ENCODE peak calls at places on chromosome 6, in five cellular contexts. E is adrenal gland, K is hepatocyte, F is RWPE1, X is tibial artery. Y is an unnamed sample.

GRCh38 chr6:142872376-142872775 is 72.6 kb downstream of the HIVEP2 start:
- DNase-seq in E (no peak), K (peak), F (no peak), X (no peak), Y (no peak)

GRCh38 chr6:28655164-28655563 is 129.5 kb downstream of the GPX5 start:
- DNase-seq in E (no peak), K (no peak), F (no peak), X (no peak), Y (no peak)

GRCh38 chr6:87628881-87629280 is 38.9 kb downstream of the ORC3 start:
- DNase-seq in E (no peak), K (no peak), F (no peak), X (no peak), Y (no peak)

GRCh38 chr6:148383658-148384417 is 41.2 kb downstream of the SASH1 start:
- DNase-seq in E (no peak), K (no peak), F (no peak), X (no peak), Y (no peak)

GRCh38 chr6:133130863-133131262 is 110.3 kb upstream of the EYA4 start:
- DNase-seq in E (peak), K (peak), F (peak), X (no peak), Y (peak)

GRCh38 chr6:29685718-29686326 is 4.9 kb upstream of the ZFP57 start:
- DNase-seq in E (no peak), K (no peak), F (no peak), X (no peak), Y (no peak)

GRCh38 chr6:139540276-139540675 is 165.8 kb upstream of the CITED2 start:
- DNase-seq in E (no peak), K (no peak), F (no peak), X (no peak), Y (no peak)

GRCh38 chr6:163083141-163083540 is 331.4 kb upstream of the QKI start:
- DNase-seq in E (no peak), K (no peak), F (no peak), X (no peak), Y (no peak)

GRCh38 chr6:68834561-68834960 is 199.5 kb downstream of the ADGRB3 start:
- DNase-seq in E (no peak), K (no peak), F (no peak), X (no peak), Y (no peak)

GRCh38 chr6:22821664-22822320 is 252.4 kb downstream of the HDGFL1 start:
- DNase-seq in E (no peak), K (no peak), F (no peak), X (no peak), Y (no peak)

GRCh38 chr6:156189714-156190113 is 587.5 kb upstream of the ARID1B start:
- DNase-seq in E (no peak), K (no peak), F (no peak), X (no peak), Y (no peak)

GRCh38 chr6:128740951-128741350 is 142.0 kb upstream of the LAMA2 start:
- DNase-seq in E (no peak), K (no peak), F (no peak), X (no peak), Y (no peak)

GRCh38 chr6:41568585-41569384 is 22.6 kb downstream of the FOXP4 start:
- DNase-seq in E (no peak), K (peak), F (no peak), X (no peak), Y (no peak)

GRCh38 chr6:35037289-35038038 is 103.7 kb downstream of the TCP11 start:
- DNase-seq in E (no peak), K (no peak), F (no peak), X (no peak), Y (no peak)

GRCh38 chr6:32176476-32177181 is 745 bp upstream of the AGPAT1 start:
- DNase-seq in E (no peak), K (no peak), F (peak), X (no peak), Y (no peak)

GRCh38 chr6:95686858-95687257 is 109.5 kb downstream of the MANEA start:
- DNase-seq in E (no peak), K (no peak), F (no peak), X (no peak), Y (no peak)

GRCh38 chr6:31113861-31114539 is 600 bp upstream of the PSORS1C1 start:
- DNase-seq in E (no peak), K (peak), F (no peak), X (no peak), Y (no peak)

GRCh38 chr6:166333172-166333995 is 9.0 kb downstream of the SFT2D1 start:
- DNase-seq in E (no peak), K (no peak), F (no peak), X (no peak), Y (no peak)

GRCh38 chr6:11770546-11771466 is 7.8 kb downstream of the ADTRP start:
- DNase-seq in E (peak), K (peak), F (peak), X (peak), Y (peak)

GRCh38 chr6:816510-817084 is 123.7 kb upstream of the EXOC2 start:
- DNase-seq in E (no peak), K (no peak), F (no peak), X (no peak), Y (no peak)

GRCh38 chr6:41670703-41671360 is 32.6 kb downstream of the MDFI start:
- DNase-seq in E (no peak), K (no peak), F (no peak), X (no peak), Y (peak)

GRCh38 chr6:136365781-136366354 is 76.2 kb upstream of the BCLAF1 start:
- DNase-seq in E (peak), K (no peak), F (no peak), X (peak), Y (peak)

GRCh38 chr6:123240626-123241025 is 244.6 kb downstream of the CLVS2 start:
- DNase-seq in E (no peak), K (no peak), F (no peak), X (no peak), Y (no peak)

GRCh38 chr6:53326372-53327016 is 22.3 kb downstream of the ELOVL5 start:
- DNase-seq in E (peak), K (peak), F (peak), X (peak), Y (peak)

GRCh38 chr6:84526631-84527030 is 237.8 kb downstream of the TBX18 start:
- DNase-seq in E (no peak), K (no peak), F (no peak), X (no peak), Y (no peak)
- H3K27ac ChIP-seq in E (no peak), K (no peak), F (no peak), X (no peak), Y (no peak)

DNA sequence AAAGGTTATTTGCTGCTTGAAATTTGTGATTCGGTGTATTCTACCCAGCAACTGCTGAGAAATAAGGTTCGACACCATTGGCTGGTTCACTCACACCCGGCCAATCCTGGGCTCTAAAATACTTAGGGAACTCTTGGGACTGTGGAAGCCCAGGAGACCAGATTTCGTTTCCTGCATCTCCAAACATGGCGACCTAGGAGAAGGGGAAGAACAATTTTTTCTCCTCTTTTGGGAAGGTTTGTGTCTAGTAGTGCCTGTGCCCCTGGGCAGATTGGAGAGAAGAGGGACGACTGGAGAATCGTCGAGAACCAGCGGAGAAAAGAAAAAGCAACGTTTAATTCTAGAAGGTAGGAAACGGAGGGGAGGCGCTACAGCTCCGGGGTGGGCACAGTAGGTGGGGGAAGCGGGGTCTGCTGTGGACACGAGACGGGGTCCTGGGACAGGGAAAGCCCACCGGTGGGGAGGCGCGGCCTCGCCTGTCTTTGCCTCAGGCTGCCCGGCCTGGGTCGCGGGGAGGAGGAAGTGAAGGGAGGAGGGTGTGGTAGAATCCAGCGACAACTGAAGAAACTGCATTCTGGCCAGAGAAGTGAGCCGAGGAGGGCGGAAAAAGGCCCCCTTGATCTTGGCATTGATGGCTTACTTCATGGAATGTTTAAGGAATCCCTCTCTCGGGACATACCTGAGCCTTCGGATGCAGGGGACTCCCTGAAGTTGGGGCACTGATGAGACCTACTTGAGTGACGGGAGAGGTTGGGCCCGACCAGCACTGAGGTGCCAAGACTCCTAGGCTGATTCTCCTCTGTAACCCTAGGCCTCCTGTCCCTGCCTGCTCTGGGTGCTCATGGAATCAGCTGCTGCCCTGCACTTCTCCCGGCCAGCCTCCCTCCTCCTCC is at the start of gene BTN2A1:
- DNase-seq in E (peak), K (peak), F (peak), X (peak), Y (peak)
- TF ChIP-seq CTCF in E (no peak), K (peak), F (no peak), X (no peak), Y (no peak)

DNA sequence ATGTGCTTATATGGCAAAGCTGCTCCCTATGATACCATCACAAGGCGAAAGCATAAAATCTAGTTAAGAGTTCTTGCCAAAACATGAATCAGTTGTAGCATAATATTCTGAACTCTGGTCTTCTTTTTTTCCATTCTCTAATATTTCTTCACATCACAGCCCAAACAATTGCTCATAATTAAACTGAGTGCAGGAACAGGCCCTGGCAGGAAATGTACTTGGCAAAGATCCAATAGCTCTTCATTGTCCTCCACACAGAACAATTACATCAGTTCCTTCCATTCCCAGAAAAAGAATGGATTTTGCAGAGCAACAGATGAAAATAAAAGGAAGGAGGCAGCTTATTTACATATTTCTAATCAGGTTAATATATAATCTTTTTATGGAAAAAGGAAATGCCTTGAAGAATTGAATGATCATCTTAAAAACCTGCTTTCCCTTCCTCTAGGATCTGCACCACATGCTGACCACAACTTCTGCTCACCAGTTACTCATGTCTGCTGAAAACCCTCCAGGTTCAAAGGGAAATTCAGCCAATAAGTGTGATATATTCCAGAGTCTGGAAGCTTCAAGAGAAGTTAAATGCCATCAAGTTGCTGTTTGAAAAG is 123.3 kb upstream of the COL21A1 start:
- DNase-seq in E (peak), K (peak), F (peak), X (no peak), Y (peak)
- H3K27ac ChIP-seq in E (peak), K (peak), F (peak), X (peak), Y (peak)

DNA sequence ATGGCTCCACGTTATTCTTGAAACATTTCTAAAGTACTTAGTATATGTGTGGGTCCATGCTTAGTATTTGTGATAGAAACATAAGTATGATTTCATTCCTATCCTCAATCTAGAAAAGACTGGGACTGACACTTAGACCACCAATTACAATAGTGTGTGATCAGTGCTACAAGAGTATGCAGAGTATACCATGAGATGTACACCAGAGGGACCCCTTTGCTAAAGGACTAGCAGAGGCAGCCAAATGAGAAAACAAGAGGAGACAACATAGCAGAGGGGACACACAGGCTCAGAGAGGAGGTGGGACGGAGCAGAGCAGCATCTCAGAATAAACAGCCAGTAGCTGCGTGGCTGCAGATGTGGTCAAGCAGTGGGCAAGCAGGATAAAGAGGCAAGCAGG is 21.0 kb downstream of the RMND1 start:
- DNase-seq in E (no peak), K (no peak), F (no peak), X (peak), Y (no peak)
- TF ChIP-seq CTCF in E (no peak), K (no peak), F (no peak), X (no peak), Y (no peak)

DNA sequence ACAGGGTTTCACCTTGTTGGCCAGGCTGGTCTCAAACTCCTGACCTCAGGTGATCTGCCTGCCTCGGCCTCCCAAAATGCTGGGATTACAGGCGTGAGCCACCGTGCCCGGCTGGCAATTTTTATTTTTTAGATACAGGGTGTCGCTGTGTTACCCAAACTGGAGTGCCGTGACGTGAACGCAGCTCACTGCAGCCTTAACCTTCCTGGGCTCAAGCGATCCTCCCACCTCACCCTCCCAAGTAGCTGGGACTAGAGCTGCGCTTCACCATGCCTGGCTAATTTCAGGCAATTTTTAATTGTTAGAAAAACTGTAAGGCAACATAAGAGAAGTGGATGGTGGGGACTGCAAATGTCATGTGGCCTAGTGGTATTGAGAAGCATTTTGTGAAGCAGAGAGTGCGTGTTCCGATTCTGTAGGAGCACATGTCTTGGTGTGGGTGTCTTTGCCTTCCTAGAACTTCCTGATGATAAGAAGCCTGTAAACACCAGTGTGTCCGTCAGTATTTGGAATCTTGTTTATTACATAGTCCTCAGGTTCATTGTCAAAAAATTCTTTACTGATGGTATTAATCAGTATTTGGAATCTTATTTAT is 18.0 kb downstream of the JARID2 start:
- DNase-seq in E (no peak), K (no peak), F (no peak), X (no peak), Y (no peak)
- H3K27ac ChIP-seq in E (no peak), K (no peak), F (no peak), X (no peak), Y (no peak)

GRCh38 chr6:114344216-114344970 is 1.6 kb upstream of the HS3ST5 start:
- DNase-seq in E (no peak), K (no peak), F (no peak), X (no peak), Y (no peak)

GRCh38 chr6:114342086-114342825 is 567 bp downstream of the HS3ST5 start:
- DNase-seq in E (no peak), K (peak), F (peak), X (no peak), Y (no peak)

GRCh38 chr6:114344971-114345274 is 2.1 kb upstream of the HS3ST5 start:
- DNase-seq in E (no peak), K (no peak), F (no peak), X (no peak), Y (no peak)

GRCh38 chr6:114343782-114344144 is 940 bp upstream of the HS3ST5 start:
- DNase-seq in E (no peak), K (no peak), F (no peak), X (no peak), Y (no peak)

GRCh38 chr6:114342826-114343781 is at the start of gene HS3ST5:
- DNase-seq in E (no peak), K (peak), F (peak), X (peak), Y (peak)
- TF ChIP-seq CTCF in E (no peak), K (peak), F (no peak), X (no peak), Y (no peak)

GRCh38 chr6:33412140-33413009 is 1.6 kb downstream of the PHF1 start:
- DNase-seq in E (no peak), K (no peak), F (no peak), X (no peak), Y (no peak)

GRCh38 chr6:33410711-33411631 is at the start of gene PHF1:
- DNase-seq in E (no peak), K (peak), F (peak), X (no peak), Y (peak)

GRCh38 chr6:33410050-33410710 is 634 bp upstream of the PHF1 start:
- DNase-seq in E (peak), K (peak), F (peak), X (peak), Y (peak)

GRCh38 chr6:33413200-33413599 is 2.4 kb downstream of the PHF1 start:
- DNase-seq in E (no peak), K (no peak), F (no peak), X (no peak), Y (no peak)

GRCh38 chr6:33411632-33412005 is 805 bp downstream of the PHF1 start:
- DNase-seq in E (no peak), K (no peak), F (no peak), X (no peak), Y (no peak)
- H3K27ac ChIP-seq in E (peak), K (peak), F (peak), X (peak), Y (peak)

GRCh38 chr6:18155864-18156396 is 708 bp downstream of the KDM1B start:
- DNase-seq in E (peak), K (peak), F (peak), X (peak), Y (peak)
- TF ChIP-seq CTCF in E (no peak), K (peak), F (peak), X (no peak), Y (no peak)

GRCh38 chr6:135086414-135086764 is 31.8 kb upstream of the HBS1L start:
- DNase-seq in E (no peak), K (no peak), F (no peak), X (no peak), Y (no peak)

GRCh38 chr6:135084916-135085269 is 30.3 kb upstream of the HBS1L start:
- DNase-seq in E (no peak), K (no peak), F (no peak), X (no peak), Y (no peak)

GRCh38 chr6:135087403-135087802 is 32.8 kb upstream of the HBS1L start:
- DNase-seq in E (no peak), K (no peak), F (no peak), X (no peak), Y (no peak)

GRCh38 chr6:135083992-135084915 is 29.6 kb upstream of the HBS1L start:
- DNase-seq in E (no peak), K (no peak), F (no peak), X (no peak), Y (no peak)

GRCh38 chr6:135085700-135086413 is 31.2 kb upstream of the HBS1L start:
- DNase-seq in E (no peak), K (no peak), F (no peak), X (no peak), Y (no peak)
- H3K27ac ChIP-seq in E (no peak), K (no peak), F (no peak), X (no peak), Y (no peak)